ENCODE peak calls at places on chromosomes 6 and 20, in eight cellular contexts. V is T-helper 17 cell; B is BJ; X is IMR-90; N is NCI-H1417; Y is activated CD4-positive, alpha-beta memory T cell treated with anti-CD3 and anti-CD28 coated beads, Interleukin-2, amount 10 ng/mL, durations not matched to agents 7 days and 5 days; S is T-helper 2 cell; T is amniotic epithelial cell. O is an unnamed sample.

GRCh38 chr6:14876778-14877613 is 368.9 kb upstream of the JARID2 start:
- DNase-seq in Y (peak), N (no peak), T (peak), S (no peak), B (no peak), V (no peak), X (peak), O (peak)

GRCh38 chr20:23889775-23890187 is 10.2 kb upstream of the CST5 start:
- DNase-seq in V (peak), X (peak), Y (peak), T (no peak), N (peak), B (no peak), S (peak), O (no peak)

GRCh38 chr6:39812853-39813533 is 20.8 kb downstream of the DAAM2 start:
- DNase-seq in N (peak), X (peak), S (no peak), T (no peak), B (peak), V (no peak), Y (no peak), O (no peak)

GRCh38 chr6:10403385-10404106 is 11.3 kb downstream of the TFAP2A start:
- DNase-seq in B (no peak), T (peak), V (no peak), S (no peak), Y (no peak), X (peak), N (no peak), O (peak)

GRCh38 chr20:62662422-62662821 is 20.1 kb downstream of the SLCO4A1 start:
- DNase-seq in N (no peak), V (no peak), B (peak), X (peak), S (no peak), Y (no peak), T (peak), O (peak)

GRCh38 chr6:159065751-159066329 is 21.0 kb upstream of the TAGAP start:
- DNase-seq in X (no peak), V (no peak), S (no peak), N (no peak), Y (no peak), T (no peak), B (no peak), O (no peak)

GRCh38 chr20:59295531-59295930 is 4.9 kb upstream of the EDN3 start:
- DNase-seq in V (no peak), T (no peak), S (no peak), B (no peak), N (no peak), Y (no peak), X (no peak), O (no peak)

GRCh38 chr6:34981951-34982350 is 92.9 kb downstream of the ANKS1A start:
- DNase-seq in V (no peak), Y (no peak), S (no peak), N (no peak), X (peak), B (no peak), T (peak), O (peak)

GRCh38 chr20:21019831-21020655 is 86.1 kb downstream of the LINC00237 start:
- DNase-seq in Y (no peak), B (no peak), X (no peak), S (no peak), N (no peak), T (no peak), V (no peak), O (no peak)

GRCh38 chr20:63135411-63135810 is 80.5 kb downstream of the YTHDF1 start:
- DNase-seq in S (no peak), T (no peak), X (no peak), V (no peak), N (no peak), B (no peak), Y (no peak), O (no peak)

GRCh38 chr20:1489764-1490436 is 1.3 kb downstream of the SIRPB2 start:
- DNase-seq in N (no peak), T (no peak), Y (no peak), S (no peak), B (no peak), X (no peak), V (no peak), O (no peak)

GRCh38 chr20:59525500-59526241 is 78.7 kb upstream of the PHACTR3 start:
- DNase-seq in N (peak), S (no peak), Y (peak), X (peak), T (peak), B (no peak), V (no peak), O (peak)

GRCh38 chr6:111338843-111339242 is 144.2 kb downstream of the REV3L start:
- DNase-seq in N (no peak), X (no peak), S (no peak), B (no peak), Y (no peak), T (no peak), V (no peak), O (no peak)

GRCh38 chr6:105317607-105318533 is 85.0 kb downstream of the PREP start:
- DNase-seq in X (no peak), N (peak), V (no peak), S (no peak), Y (no peak), B (no peak), T (no peak), O (no peak)

GRCh38 chr6:26576929-26577719 is 19.6 kb upstream of the ABT1 start:
- DNase-seq in S (peak), Y (peak), B (no peak), N (no peak), X (peak), T (peak), V (peak), O (peak)

GRCh38 chr6:155301867-155302266 is 12.4 kb downstream of the TFB1M start:
- DNase-seq in Y (no peak), B (no peak), S (no peak), T (peak), N (no peak), X (peak), V (no peak), O (no peak)

GRCh38 chr6:13229205-13230085 is 98.9 kb downstream of the TBC1D7 start:
- DNase-seq in V (no peak), Y (peak), N (peak), S (no peak), T (no peak), X (no peak), B (no peak), O (no peak)

GRCh38 chr6:130781557-130781956 is 45.6 kb upstream of the SMLR1 start:
- DNase-seq in V (no peak), Y (no peak), S (no peak), T (no peak), X (no peak), N (no peak), B (no peak), O (no peak)

GRCh38 chr6:12436224-12436623 is 146.1 kb downstream of the EDN1 start:
- DNase-seq in S (no peak), Y (no peak), T (no peak), N (no peak), B (no peak), X (no peak), V (no peak), O (no peak)

GRCh38 chr20:16451970-16452369 is 121.3 kb downstream of the KIF16B start:
- DNase-seq in B (no peak), Y (no peak), S (no peak), X (no peak), N (no peak), V (no peak), T (no peak), O (no peak)

GRCh38 chr6:63347599-63347998 is 27.8 kb upstream of the LGSN start:
- DNase-seq in T (peak), N (no peak), S (no peak), V (no peak), Y (no peak), X (peak), B (peak), O (peak)

GRCh38 chr6:35804996-35805736 is at the start of gene LHFPL5:
- DNase-seq in N (peak), T (no peak), V (peak), Y (peak), X (no peak), B (no peak), S (peak), O (no peak)

GRCh38 chr20:38460040-38460623 is 12.5 kb upstream of the RALGAPB start:
- DNase-seq in S (no peak), B (no peak), T (peak), Y (no peak), N (peak), X (peak), V (no peak), O (peak)

GRCh38 chr6:130853555-130854183 is 26.5 kb downstream of the SMLR1 start:
- DNase-seq in Y (no peak), B (peak), T (peak), X (peak), S (no peak), N (no peak), V (no peak), O (peak)